ENCODE peak calls at places on chromosomes 16 and 17, in seven cellular contexts. Y is mucosa of gallbladder; Q is stimulated activated naive B cell treated with anti-CD40 and anti-IgM and Interleukin-4, amounts not matched to agents 10 μg/mL and 1 μg/mL and 100 μg/mL, for 72 hours; K is T-cell; V is activated CD4-positive, alpha-beta T cell treated with anti-CD3 and anti-CD28 coated beads, Interleukin-2, amount 50 U/mL, for 48 hours; A is tibial artery; E is PC-3. X is an unnamed sample.

GRCh38 chr17:68182940-68183551 is 64.8 kb upstream of the AMZ2 start:
- DNase-seq in Y (no peak), Q (no peak), K (peak; percentile 75), V (peak; percentile 65), A (no peak), E (peak; percentile 73), X (peak; percentile 93)

GRCh38 chr16:67966549-67967182 is 1.8 kb downstream of the SLC12A4 start:
- DNase-seq in Y (no peak), Q (no peak), K (no peak), V (no peak), A (peak; percentile 87), E (no peak), X (no peak)

GRCh38 chr16:28823291-28823718 is 506 bp downstream of the ATXN2L start:
- DNase-seq in Y (no peak), Q (no peak), K (no peak), V (no peak), A (no peak), E (no peak), X (no peak)

GRCh38 chr16:81997738-81998137 is 13.5 kb downstream of the SDR42E1 start:
- DNase-seq in Y (peak; percentile 51), Q (no peak), K (no peak), V (no peak), A (no peak), E (peak; percentile 79), X (no peak)

GRCh38 chr16:4411684-4412083 is 4.7 kb downstream of the CORO7 start:
- DNase-seq in Y (peak; percentile 34), Q (no peak), K (no peak), V (no peak), A (peak; percentile 62), E (no peak), X (no peak)

GRCh38 chr17:64739316-64740058 is 77.4 kb upstream of the SMURF2 start:
- DNase-seq in Y (no peak), Q (no peak), K (no peak), V (no peak), A (peak; percentile 59), E (peak; percentile 42), X (no peak)

GRCh38 chr17:49588726-49589555 is 13.3 kb downstream of the NXPH3 start:
- DNase-seq in Y (no peak), Q (no peak), K (no peak), V (no peak), A (peak; percentile 78), E (peak; percentile 51), X (no peak)

GRCh38 chr17:39669897-39670735 is 1.9 kb downstream of the PNMT start:
- DNase-seq in Y (no peak), Q (no peak), K (no peak), V (no peak), A (no peak), E (no peak), X (no peak)

GRCh38 chr17:80067393-80067986 is 31.0 kb downstream of the CCDC40 start:
- DNase-seq in Y (no peak), Q (no peak), K (no peak), V (no peak), A (no peak), E (peak; percentile 61), X (no peak)

GRCh38 chr17:61208301-61209098 is 191.1 kb upstream of the TBX2 start:
- DNase-seq in Y (no peak), Q (no peak), K (no peak), V (no peak), A (no peak), E (no peak), X (no peak)

GRCh38 chr17:39178516-39178915 is 12.6 kb upstream of the ARL5C start:
- DNase-seq in Y (no peak), Q (no peak), K (no peak), V (no peak), A (no peak), E (peak; percentile 54), X (no peak)

GRCh38 chr17:51256101-51256500 is 3.7 kb downstream of the MBTD1 start:
- DNase-seq in Y (no peak), Q (no peak), K (no peak), V (no peak), A (no peak), E (no peak), X (no peak)

GRCh38 chr16:86049641-86050040 is 150.7 kb downstream of the IRF8 start:
- DNase-seq in Y (no peak), Q (no peak), K (no peak), V (no peak), A (no peak), E (no peak), X (no peak)

GRCh38 chr16:15435216-15435864 is 952 bp downstream of the BMERB1 start:
- DNase-seq in Y (no peak), Q (no peak), K (no peak), V (no peak), A (peak; percentile 37), E (peak; percentile 5), X (no peak)

GRCh38 chr17:75010683-75011406 is 1.6 kb upstream of the MRPL58 start:
- DNase-seq in Y (no peak), Q (no peak), K (no peak), V (peak; percentile 13), A (no peak), E (peak; percentile 65), X (no peak)

GRCh38 chr17:39063681-39064069 is 87.8 kb downstream of the PLXDC1 start:
- DNase-seq in Y (no peak), Q (no peak), K (no peak), V (no peak), A (no peak), E (no peak), X (no peak)

GRCh38 chr16:73041644-73042043 is 6.3 kb downstream of the ZFHX3 start:
- DNase-seq in Y (no peak), Q (no peak), K (no peak), V (no peak), A (no peak), E (no peak), X (no peak)

GRCh38 chr16:66510711-66511614 is 39.0 kb downstream of the TK2 start:
- DNase-seq in Y (peak; percentile 73), Q (no peak), K (no peak), V (no peak), A (peak; percentile 81), E (peak; percentile 46), X (no peak)

GRCh38 chr17:16352303-16352837 is 899 bp downstream of the CENPV start:
- DNase-seq in Y (peak; percentile 49), Q (no peak), K (peak; percentile 31), V (peak; percentile 48), A (peak; percentile 63), E (no peak), X (peak; percentile 19)

GRCh38 chr16:87780385-87780989 is 14.7 kb upstream of the KLHDC4 start:
- DNase-seq in Y (no peak), Q (peak; percentile 64), K (peak; percentile 35), V (peak; percentile 82), A (no peak), E (no peak), X (peak; percentile 92)

GRCh38 chr17:5424909-5425308 is 4.9 kb downstream of the RPAIN start:
- DNase-seq in Y (no peak), Q (no peak), K (no peak), V (no peak), A (no peak), E (no peak), X (no peak)

GRCh38 chr16:1708768-1709180 is 2.8 kb downstream of the MAPK8IP3 start:
- DNase-seq in Y (no peak), Q (no peak), K (no peak), V (no peak), A (no peak), E (peak; percentile 81), X (no peak)

GRCh38 chr16:3065742-3066439 is 451 bp downstream of the IL32 start:
- DNase-seq in Y (no peak), Q (no peak), K (no peak), V (peak; percentile 46), A (no peak), E (no peak), X (no peak)

GRCh38 chr16:88511060-88511459 is 58.0 kb downstream of the ZFPM1 start:
- DNase-seq in Y (no peak), Q (no peak), K (no peak), V (no peak), A (no peak), E (no peak), X (no peak)

GRCh38 chr16:78249056-78249455 is 149.6 kb downstream of the WWOX start:
- DNase-seq in Y (peak; percentile 82), Q (no peak), K (no peak), V (no peak), A (no peak), E (no peak), X (no peak)

GRCh38 chr16:58339452-58339938 is 44.7 kb upstream of the PRSS54 start:
- DNase-seq in Y (no peak), Q (no peak), K (no peak), V (no peak), A (no peak), E (peak; percentile 50), X (no peak)

GRCh38 chr17:77391668-77392375 is 251.1 kb downstream of the SEC14L1 start:
- DNase-seq in Y (peak; percentile 75), Q (no peak), K (peak; percentile 52), V (peak; percentile 70), A (peak; percentile 92), E (peak; percentile 88), X (no peak)

GRCh38 chr17:3835410-3836229 is 10.4 kb downstream of the NCBP3 start:
- DNase-seq in Y (no peak), Q (no peak), K (no peak), V (no peak), A (no peak), E (no peak), X (no peak)

GRCh38 chr16:54484700-54485099 is 198.1 kb upstream of the IRX3 start:
- DNase-seq in Y (no peak), Q (no peak), K (no peak), V (no peak), A (no peak), E (no peak), X (no peak)

GRCh38 chr17:33520404-33521032 is 227.4 kb upstream of the ASIC2 start:
- DNase-seq in Y (peak; percentile 37), Q (peak; percentile 4), K (peak; percentile 16), V (peak; percentile 66), A (peak; percentile 68), E (peak; percentile 42), X (peak; percentile 21)

GRCh38 chr17:30920282-30920681 is 1.5 kb upstream of the ADAP2 start:
- DNase-seq in Y (no peak), Q (no peak), K (no peak), V (no peak), A (peak; percentile 31), E (no peak), X (no peak)